ENCODE peak calls at places on chromosome 15, in six cellular contexts. Y is upper lobe of right lung, H is hepatocyte, D is ovary, N is pancreas, I is GM12865. P is an unnamed sample.

GRCh38 chr15:64013179-64014043 is 32.9 kb downstream of the DAPK2 start:
- DNase-seq in Y (no peak), I (no peak), H (no peak), N (no peak), D (no peak), P (peak; percentile 48)

GRCh38 chr15:26773917-26774316 is 1.1 kb upstream of the GABRB3 start:
- DNase-seq in I (no peak), H (peak; percentile 17), N (no peak), Y (no peak), D (no peak), P (no peak)

GRCh38 chr15:95087253-95087609 is 855.9 kb downstream of the MCTP2 start:
- DNase-seq in Y (no peak), N (no peak), I (no peak), H (peak; percentile 26), D (no peak), P (peak; percentile 65)

GRCh38 chr15:40336129-40337122 is 4.3 kb downstream of the CCDC9B start:
- DNase-seq in H (no peak), D (no peak), N (no peak), Y (no peak), I (peak; percentile 31), P (no peak)

GRCh38 chr15:34603095-34603494 is 19.6 kb upstream of the GOLGA8B start:
- DNase-seq in H (no peak), I (no peak), Y (no peak), D (no peak), N (no peak), P (peak; percentile 13)

GRCh38 chr15:62927196-62927595 is 115.4 kb upstream of the TPM1 start:
- DNase-seq in N (no peak), D (no peak), Y (no peak), I (no peak), H (no peak), P (no peak)

GRCh38 chr15:80437492-80437891 is 33.3 kb downstream of the ARNT2 start:
- DNase-seq in H (no peak), Y (peak; percentile 72), D (no peak), N (no peak), I (no peak), P (peak; percentile 77)

GRCh38 chr15:48823237-48823636 is 12.4 kb upstream of the CEP152 start:
- DNase-seq in N (no peak), I (no peak), H (no peak), D (no peak), Y (no peak), P (peak; percentile 55)

GRCh38 chr15:91047545-91048199 is 25.3 kb upstream of the VPS33B start:
- DNase-seq in H (no peak), I (no peak), N (no peak), Y (no peak), D (no peak), P (peak; percentile 28)

GRCh38 chr15:40743921-40744809 is 10.9 kb downstream of the RMDN3 start:
- DNase-seq in D (no peak), N (no peak), I (no peak), Y (peak; percentile 66), H (peak; percentile 44), P (peak; percentile 77)

GRCh38 chr15:40233727-40234577 is 4.9 kb upstream of the PAK6 start:
- DNase-seq in D (no peak), N (no peak), I (no peak), H (peak; percentile 5), Y (peak; percentile 56), P (no peak)

GRCh38 chr15:48144889-48145288 is 24.1 kb downstream of the SLC24A5 start:
- DNase-seq in I (peak; percentile 52), Y (no peak), N (no peak), D (no peak), H (no peak), P (peak; percentile 66)

GRCh38 chr15:26087395-26087794 is 224.3 kb upstream of the ATP10A start:
- DNase-seq in I (no peak), N (no peak), Y (no peak), D (no peak), H (no peak), P (no peak)

GRCh38 chr15:90487186-90487585 is 42.5 kb upstream of the CRTC3 start:
- DNase-seq in Y (peak; percentile 69), N (no peak), I (no peak), H (no peak), D (no peak), P (no peak)

GRCh38 chr15:56244237-56244810 is 645 bp upstream of the RFX7 start:
- DNase-seq in Y (peak; percentile 68), I (peak; percentile 86), N (peak; percentile 26), D (peak; percentile 38), H (peak; percentile 60), P (peak; percentile 80)

GRCh38 chr15:80643296-80643965 is 51.7 kb upstream of the ABHD17C start:
- DNase-seq in Y (no peak), D (no peak), N (no peak), H (no peak), I (no peak), P (peak; percentile 61)

DNA sequence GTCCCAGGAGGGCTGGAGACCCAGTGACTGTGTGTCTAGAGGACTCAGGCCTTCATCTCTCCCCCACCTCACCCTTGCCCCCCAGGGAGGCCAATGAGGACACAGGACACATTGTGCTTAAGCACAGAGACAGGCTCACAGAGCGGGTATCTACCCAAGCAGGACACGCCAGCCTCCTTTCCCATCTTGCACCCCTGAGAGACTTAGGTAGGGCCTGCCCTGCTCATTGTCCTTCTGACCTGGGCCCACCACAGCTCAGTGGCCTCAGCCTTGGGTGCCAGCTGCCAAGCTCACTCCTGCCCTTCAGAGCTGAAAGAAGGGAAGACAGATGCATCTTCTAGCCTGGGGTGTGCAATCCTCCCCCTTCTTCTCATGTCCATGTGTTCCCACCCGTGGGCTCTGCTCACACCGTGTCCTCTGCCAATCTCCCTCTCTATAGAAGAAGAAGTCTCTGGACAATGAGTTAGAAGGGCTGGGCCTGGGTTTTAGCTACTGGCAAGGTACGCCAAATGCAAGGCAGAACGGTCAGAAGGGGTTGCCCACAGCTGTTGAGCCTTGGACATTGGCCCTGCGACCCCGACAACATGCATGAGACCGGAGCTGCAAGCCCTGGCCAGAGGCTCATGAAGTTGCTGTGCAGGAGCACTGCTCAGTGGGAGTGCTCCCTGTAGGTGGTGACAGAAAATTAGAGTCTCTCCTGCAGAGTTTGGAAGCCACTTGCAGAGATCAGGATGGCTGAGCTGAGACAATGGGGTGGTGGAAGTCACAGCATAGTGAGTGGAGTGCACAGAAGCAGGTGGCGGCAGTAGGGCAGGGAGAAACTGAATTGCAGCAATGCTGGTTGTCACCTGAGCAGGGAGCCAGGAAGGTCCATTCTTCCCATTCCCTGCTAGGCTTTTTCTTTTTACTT is 32.8 kb downstream of the ACSBG1 start:
- DNase-seq in I (no peak), H (no peak), D (no peak), N (no peak), Y (no peak), P (no peak)
- TF ChIP-seq CTCF in I (no peak), H (no peak), D (no peak), N (no peak), Y (no peak), P (no peak)

DNA sequence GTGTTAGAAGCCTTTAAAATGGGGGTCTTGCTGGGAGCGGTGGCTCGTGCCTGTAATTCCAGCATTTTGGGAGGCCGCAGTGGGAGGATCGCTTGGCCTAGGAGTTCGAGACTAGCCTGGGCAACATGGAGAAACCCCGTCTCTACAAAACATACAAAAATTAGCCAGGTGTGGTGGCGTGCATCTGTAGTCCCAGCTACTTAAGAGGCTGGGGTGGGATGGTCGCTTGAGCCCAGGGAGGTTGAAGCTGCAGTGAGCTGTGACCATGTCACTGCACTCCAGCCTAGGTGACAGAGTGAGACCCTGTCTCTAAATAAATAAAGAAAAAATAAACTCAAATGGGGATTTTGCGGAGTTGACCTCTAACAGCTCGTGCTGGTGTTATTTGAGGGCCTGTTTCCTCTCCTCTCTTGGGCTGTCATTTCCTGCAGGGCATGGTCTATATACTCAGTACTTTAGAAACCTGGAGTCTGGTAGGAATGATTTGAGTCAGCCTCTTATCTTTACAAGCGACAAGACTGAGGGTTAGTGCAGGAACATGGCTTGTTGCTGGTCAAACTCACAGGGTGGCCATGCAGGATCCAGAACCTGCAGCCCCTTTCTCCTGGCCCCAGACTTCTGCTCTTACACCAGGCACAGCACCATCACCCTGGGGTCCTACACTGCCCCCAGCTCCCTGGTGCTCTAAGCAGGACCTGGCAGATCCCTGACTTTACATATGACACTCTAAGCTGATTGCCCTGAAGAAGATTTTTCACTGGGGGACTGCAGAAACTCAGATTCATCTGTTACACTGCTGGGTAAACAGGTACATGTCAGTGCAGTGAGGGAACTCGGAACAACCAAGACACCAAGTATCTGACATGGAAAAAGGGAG is 15.1 kb downstream of the EHD4 start:
- DNase-seq in H (peak; percentile 47), Y (no peak), D (no peak), N (no peak), I (peak; percentile 86), P (no peak)
- H3K4me3 ChIP-seq in H (no peak overlapping the region), Y (no peak overlapping the region), D (no peak overlapping the region), N (no peak overlapping the region), I (no peak overlapping the region), P (no peak overlapping the region)

DNA sequence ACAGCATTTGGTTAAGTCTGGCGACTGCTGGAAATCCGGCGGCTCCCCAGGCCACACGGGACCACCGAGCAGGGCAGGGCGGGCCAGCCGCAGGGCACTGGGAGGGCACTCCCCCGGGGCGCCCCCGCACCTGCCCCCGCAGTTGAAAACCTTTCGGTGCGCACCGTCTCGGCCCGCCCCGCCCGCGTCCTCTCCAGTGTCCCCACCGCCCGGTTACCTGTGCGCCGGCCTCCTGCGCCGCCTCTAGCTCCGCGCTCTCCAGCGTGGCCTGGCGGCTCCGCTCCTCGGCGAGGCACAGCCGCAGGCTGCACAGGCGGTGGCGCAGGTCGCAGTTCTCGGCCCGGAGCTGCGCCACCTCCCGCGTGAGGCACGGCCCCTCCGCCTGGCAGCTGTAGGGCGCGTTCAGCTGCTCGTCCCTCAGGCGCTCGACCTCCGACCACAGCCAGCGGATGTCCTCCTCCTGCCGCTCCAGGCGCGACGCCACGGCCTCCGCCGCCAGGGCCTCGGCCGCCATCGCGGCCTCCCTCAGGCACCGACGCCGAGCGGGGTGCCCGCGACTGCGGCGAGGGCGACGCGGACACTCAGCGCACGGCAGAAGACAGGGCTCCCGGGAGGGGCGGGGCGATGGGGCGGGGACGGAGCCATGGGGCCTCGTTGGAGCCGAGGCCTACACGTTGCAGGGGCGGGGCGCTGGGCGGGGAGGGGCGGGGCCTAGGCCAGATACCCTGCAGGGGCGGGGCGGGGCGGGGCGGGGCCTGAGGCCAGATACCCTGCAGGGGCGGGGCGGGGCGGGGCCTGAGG is at the start of gene TARS3:
- DNase-seq in H (peak; percentile 98), I (peak; percentile 95), N (peak; percentile 97), D (peak; percentile 95), Y (peak; percentile 99), P (peak; percentile 89)
- TF ChIP-seq CTCF in H (peak; percentile 16), I (peak; percentile 16), N (no peak), D (peak; percentile 19), Y (peak; percentile 9), P (no peak)

DNA sequence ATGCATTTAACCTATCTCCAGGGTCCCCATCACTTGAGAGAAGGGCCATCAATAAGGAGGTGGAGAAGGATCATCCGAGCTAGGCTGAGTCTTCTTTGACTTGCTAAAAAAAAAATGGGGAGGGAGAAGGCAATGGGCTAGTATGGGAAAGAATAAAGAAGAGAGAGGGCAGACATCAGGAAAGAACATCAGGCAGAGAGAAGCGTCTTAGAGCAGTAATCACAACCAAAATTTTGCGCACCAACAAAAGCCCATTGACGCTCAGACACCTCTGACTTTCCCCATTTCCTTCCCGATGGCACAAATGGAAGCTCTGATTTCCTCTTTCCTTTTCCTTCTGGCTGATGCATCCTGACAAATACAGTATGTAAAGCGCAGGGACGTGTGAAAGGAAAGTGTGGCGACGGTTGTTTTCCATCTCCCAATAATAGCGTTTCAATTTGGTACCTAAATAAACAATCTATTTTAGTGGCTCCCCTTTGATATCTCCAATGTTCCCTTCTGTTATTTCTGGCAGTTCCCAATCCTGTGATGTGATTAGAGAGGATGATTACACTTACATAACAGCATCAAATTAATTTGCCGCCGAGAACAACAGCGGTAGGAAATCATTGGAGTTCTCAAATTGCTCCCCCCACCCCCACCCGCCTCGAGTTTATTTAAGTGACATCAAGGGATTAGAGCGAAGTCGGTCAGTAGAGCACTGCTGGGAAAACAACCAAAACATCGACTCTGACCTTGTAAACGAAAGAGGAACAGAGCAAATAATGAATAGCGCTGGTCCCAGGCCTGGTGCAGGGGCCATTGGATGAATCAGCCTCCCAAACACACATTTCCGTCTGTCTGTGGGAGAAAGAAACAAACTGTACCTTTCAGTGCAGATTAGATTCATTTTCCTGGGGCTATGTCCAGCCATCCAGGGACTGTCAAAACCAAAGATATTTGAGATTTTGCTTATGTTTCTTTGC is 273.3 kb upstream of the ICE2 start:
- DNase-seq in Y (no peak), I (no peak), H (peak; percentile 63), D (peak; percentile 78), N (peak; percentile 64), P (peak; percentile 95)
- H3K4me3 ChIP-seq in Y (no peak overlapping the region), I (no peak overlapping the region), H (no peak overlapping the region), D (no peak overlapping the region), N (no peak overlapping the region), P (peak overlapping the region; percentile 3)